ENCODE peak calls at places on chromosomes 5 and 9, in seven cellular contexts. M, D, R, O, Z, G and E are unnamed samples.
A peak's percentile ranks its signal among the peaks of the same experiment; 100 is the strongest.

GRCh38 chr9:95182854-95183563 is 134.5 kb downstream of the FANCC start:
- DNase-seq in R (no peak), O (no peak), G (no peak), M (peak; percentile 39), D (no peak), Z (no peak), E (no peak)

GRCh38 chr5:59722875-59723274 is 170.7 kb downstream of the PDE4D start:
- DNase-seq in R (no peak), M (no peak), D (no peak), O (no peak), Z (peak; percentile 57), G (no peak), E (no peak)

GRCh38 chr5:54215233-54215736 is 95.1 kb downstream of the ARL15 start:
- DNase-seq in D (no peak), O (no peak), Z (no peak), R (no peak), G (no peak), M (no peak), E (no peak)

GRCh38 chr5:15533124-15533893 is 33.3 kb downstream of the FBXL7 start:
- DNase-seq in O (no peak), M (no peak), Z (peak; percentile 16), G (no peak), R (no peak), D (no peak), E (no peak)

GRCh38 chr9:75930766-75931311 is 40.4 kb downstream of the PCSK5 start:
- DNase-seq in M (no peak), R (no peak), G (no peak), Z (no peak), D (no peak), O (no peak), E (no peak)

GRCh38 chr5:79613571-79613970 is 1.3 kb downstream of the TENT2 start:
- DNase-seq in M (no peak), Z (no peak), G (no peak), D (no peak), O (no peak), R (peak; percentile 45), E (no peak)

GRCh38 chr5:97788369-97788768 is 605.3 kb upstream of the RIOK2 start:
- DNase-seq in D (no peak), O (no peak), R (no peak), M (no peak), Z (no peak), G (no peak), E (no peak)

GRCh38 chr5:136042665-136043121 is 13.9 kb downstream of the TGFBI start:
- DNase-seq in D (no peak), M (no peak), Z (peak; percentile 77), O (no peak), G (no peak), R (no peak), E (peak; percentile 16)

GRCh38 chr5:156230887-156231286 is 96.1 kb upstream of the SGCD start:
- DNase-seq in R (no peak), M (no peak), O (no peak), Z (no peak), D (no peak), G (no peak), E (no peak)

GRCh38 chr9:95626885-95627558 is 110.3 kb upstream of the PTCH1 start:
- DNase-seq in G (no peak), O (peak; percentile 77), R (no peak), M (no peak), Z (peak; percentile 71), D (no peak), E (peak; percentile 80)

GRCh38 chr9:133103183-133103986 is 17.7 kb downstream of the RALGDS start:
- DNase-seq in O (no peak), D (peak; percentile 67), R (peak; percentile 76), G (peak; percentile 79), M (peak; percentile 79), Z (peak; percentile 50), E (peak; percentile 92)

GRCh38 chr5:1975406-1975715 is 92.6 kb upstream of the IRX4 start:
- DNase-seq in G (no peak), Z (no peak), D (no peak), R (no peak), M (no peak), O (no peak), E (no peak)

GRCh38 chr5:136034492-136034891 is 5.7 kb downstream of the TGFBI start:
- DNase-seq in M (no peak), R (no peak), D (no peak), Z (no peak), O (no peak), G (no peak), E (peak; percentile 27)

GRCh38 chr5:142095651-142096330 is 12.8 kb upstream of the NDFIP1 start:
- DNase-seq in M (no peak), D (no peak), R (no peak), G (no peak), O (no peak), Z (no peak), E (no peak)

GRCh38 chr5:32506809-32507208 is 62.3 kb upstream of the ZFR start:
- DNase-seq in O (no peak), M (no peak), R (no peak), D (no peak), Z (no peak), G (no peak), E (no peak)

GRCh38 chr5:113513384-113514262 is at the start of gene YTHDC2:
- DNase-seq in O (peak; percentile 90), G (peak; percentile 82), D (peak; percentile 51), R (peak; percentile 94), M (peak; percentile 70), Z (peak; percentile 90), E (peak; percentile 96)

GRCh38 chr9:73869261-73869660 is 627.9 kb upstream of the RORB start:
- DNase-seq in D (no peak), R (no peak), M (no peak), O (no peak), G (peak; percentile 12), Z (peak; percentile 1), E (no peak)

GRCh38 chr5:21236104-21236503 is 1248.1 kb upstream of the CDH18 start:
- DNase-seq in D (no peak), G (no peak), Z (no peak), R (no peak), O (no peak), M (no peak), E (no peak)

GRCh38 chr9:133405508-133406009 is 12.3 kb downstream of the REXO4 start:
- DNase-seq in G (no peak), D (no peak), O (no peak), Z (peak; percentile 33), M (no peak), R (no peak), E (no peak)

GRCh38 chr5:117681855-117682254 is 1107.2 kb upstream of the SEMA6A start:
- DNase-seq in D (no peak), M (no peak), G (no peak), R (no peak), O (no peak), Z (no peak), E (no peak)

GRCh38 chr5:172282277-172283019 is 1.1 kb downstream of the UBTD2 start:
- DNase-seq in R (no peak), G (no peak), Z (peak; percentile 34), D (no peak), O (no peak), M (no peak), E (no peak)

GRCh38 chr5:153520952-153521351 is 30.5 kb downstream of the GRIA1 start:
- DNase-seq in M (no peak), D (no peak), R (no peak), O (no peak), Z (no peak), G (no peak), E (no peak)

GRCh38 chr9:136466155-136466541 is 16.7 kb downstream of the SEC16A start:
- DNase-seq in M (no peak), O (no peak), R (no peak), D (no peak), Z (no peak), G (no peak), E (no peak)
- TF ChIP-seq POLR2A in M (no peak), O (no peak), R (no peak), D (no peak), Z (no peak), G (no peak), E (no peak)

GRCh38 chr9:100427366-100428263 is 672 bp downstream of the MSANTD3 start:
- DNase-seq in G (no peak), O (peak; percentile 82), Z (peak; percentile 70), D (no peak), R (peak; percentile 71), M (peak; percentile 22), E (no peak)
- TF ChIP-seq POLR2A in G (no peak), O (no peak), Z (no peak), D (no peak), R (no peak), M (no peak), E (no peak)

DNA sequence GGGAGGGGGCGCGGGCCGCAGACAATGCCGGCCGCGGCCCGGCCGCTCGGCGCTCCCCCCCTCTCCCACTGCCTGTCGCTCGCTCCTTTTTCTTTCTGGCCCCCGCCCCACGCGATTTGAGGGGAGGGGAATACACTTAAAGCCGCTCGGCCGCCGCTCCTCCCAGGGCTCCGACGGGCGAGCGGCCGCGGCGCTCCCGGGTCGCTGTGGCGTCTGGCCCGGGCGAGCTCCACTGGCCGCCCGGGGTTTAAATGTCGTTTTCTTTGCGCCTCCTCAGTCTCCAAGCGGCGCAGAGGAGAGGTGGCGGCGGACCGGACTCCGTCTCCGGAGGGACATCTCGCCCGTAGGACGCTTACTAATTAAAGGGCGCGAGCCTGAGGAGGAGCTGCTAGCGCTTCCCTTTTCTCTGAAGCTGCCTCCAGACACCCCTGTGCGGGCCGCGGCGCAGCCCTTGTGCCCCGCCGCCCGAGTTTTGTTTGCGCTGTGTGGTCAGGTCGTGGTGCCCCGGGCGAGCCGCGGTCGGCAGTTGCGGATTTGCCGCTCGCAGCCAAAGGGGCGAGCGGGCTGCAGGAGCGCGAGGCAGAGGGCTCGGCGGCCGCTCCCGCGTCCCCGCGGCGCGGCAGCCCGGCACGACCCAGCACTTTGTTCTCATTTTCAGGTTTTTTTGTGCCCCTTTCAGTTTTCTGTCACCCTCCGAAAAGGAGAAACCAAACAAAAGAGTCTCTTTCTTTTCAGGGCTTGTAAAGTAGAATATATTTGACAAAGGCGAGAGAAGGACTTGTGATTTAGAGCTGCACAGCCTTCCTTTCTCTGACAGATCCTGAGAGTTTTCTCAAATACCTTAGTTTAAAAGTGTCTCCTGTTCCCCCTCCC is 1.5 kb downstream of the ZSWIM6 start:
- DNase-seq in G (peak; percentile 28), D (peak; percentile 20), R (peak; percentile 62), O (no peak), M (no peak), Z (peak; percentile 46), E (peak; percentile 92)
- TF ChIP-seq POLR2A in G (no peak), D (no peak), R (no peak), O (no peak), M (no peak), Z (no peak), E (no peak)

DNA sequence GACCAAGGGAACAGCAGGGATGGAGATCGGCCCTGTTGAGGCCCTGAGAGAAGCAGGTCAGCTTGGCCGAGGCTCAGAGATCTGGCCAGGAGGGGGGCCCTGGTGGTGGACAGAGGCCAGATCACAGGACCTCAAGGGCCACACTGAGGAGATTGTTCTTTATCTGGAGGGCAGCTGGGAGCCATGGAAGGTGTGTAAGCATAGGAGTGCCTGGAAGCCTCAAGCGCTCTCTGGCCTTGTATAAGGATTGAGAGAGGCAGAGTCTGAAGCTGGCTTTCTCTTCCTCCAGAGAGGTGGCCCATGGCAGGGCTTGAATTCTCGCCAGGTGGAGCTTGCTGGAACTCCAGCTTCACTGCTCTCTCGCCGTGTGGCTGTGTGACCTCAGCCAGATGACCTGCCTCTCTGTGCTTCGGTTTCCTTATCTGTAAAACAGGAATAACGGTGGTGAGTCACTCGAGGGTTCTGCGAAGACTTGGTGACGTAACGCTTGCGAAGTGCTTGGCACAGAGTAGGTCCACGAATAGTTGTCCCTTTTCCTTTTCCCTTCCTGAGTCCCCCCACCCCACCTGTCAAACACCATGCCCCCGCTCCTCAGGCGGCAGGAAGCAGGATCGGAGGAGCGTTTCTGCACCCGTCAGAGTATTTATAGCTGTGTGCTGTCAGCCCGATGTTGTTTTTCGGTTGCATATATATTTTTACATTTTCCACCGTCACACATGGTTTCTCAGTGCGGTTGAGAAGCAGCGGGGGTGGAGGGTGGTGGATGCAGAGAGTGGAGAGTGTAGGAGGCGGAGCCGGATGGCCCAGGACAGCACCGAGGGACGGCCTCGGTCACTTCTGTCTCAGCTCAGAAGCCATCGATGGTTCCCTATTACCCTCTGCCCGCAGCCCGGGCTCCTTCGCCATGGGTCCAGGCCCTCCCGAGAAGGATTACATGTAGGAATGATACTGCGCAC is 17.0 kb upstream of the CRB2 start:
- DNase-seq in Z (peak; percentile 20), G (peak; percentile 77), D (no peak), R (peak; percentile 86), M (no peak), O (no peak), E (peak; percentile 91)
- TF ChIP-seq POLR2A in Z (no peak), G (peak; percentile 75), D (peak; percentile 75), R (peak; percentile 61), M (no peak), O (no peak), E (no peak)